ENCODE peak calls at places on chromosomes 5 and 9, in four cellular contexts. M is heart left ventricle, P is HT1080, V is right lobe of liver. S is an unnamed sample.

GRCh38 chr5:32058101-32058500 is 116.0 kb downstream of the GOLPH3 start:
- DNase-seq in M (no peak), P (peak; percentile 48), V (no peak), S (no peak)

GRCh38 chr5:79983618-79984017 is 7.4 kb downstream of the MTX3 start:
- DNase-seq in M (no peak), P (no peak), V (no peak), S (no peak)

GRCh38 chr9:89427621-89428221 is 70.2 kb downstream of the SEMA4D start:
- DNase-seq in M (no peak), P (peak; percentile 55), V (no peak), S (no peak)

GRCh38 chr5:175734501-175734900 is 76.6 kb downstream of the HRH2 start:
- DNase-seq in M (no peak), P (no peak), V (no peak), S (no peak)

GRCh38 chr9:83526221-83526620 is 12.0 kb downstream of the FRMD3 start:
- DNase-seq in M (no peak), P (no peak), V (no peak), S (no peak)

GRCh38 chr9:34501889-34502425 is 20.8 kb downstream of the ENHO start:
- DNase-seq in M (peak; percentile 62), P (peak; percentile 79), V (no peak), S (peak; percentile 70)

GRCh38 chr5:88551724-88552345 is 283.2 kb upstream of the TMEM161B start:
- DNase-seq in M (no peak), P (no peak), V (no peak), S (no peak)

GRCh38 chr5:158283341-158283740 is 424.4 kb upstream of the CLINT1 start:
- DNase-seq in M (no peak), P (no peak), V (no peak), S (no peak)

GRCh38 chr5:141510850-141511718 is 22.2 kb downstream of the PCDHGC5 start:
- DNase-seq in M (no peak), P (no peak), V (no peak), S (no peak)

GRCh38 chr5:38796000-38796738 is 49.6 kb upstream of the OSMR start:
- DNase-seq in M (no peak), P (no peak), V (no peak), S (peak; percentile 67)

GRCh38 chr5:63401434-63402046 is 560.7 kb downstream of the HTR1A start:
- DNase-seq in M (peak; percentile 34), P (peak; percentile 30), V (peak; percentile 50), S (peak; percentile 47)

GRCh38 chr5:41071975-41072374 is 833 bp upstream of the MROH2B start:
- DNase-seq in M (no peak), P (peak; percentile 36), V (no peak), S (no peak)

GRCh38 chr5:178589180-178590140 is 733 bp downstream of the COL23A1 start:
- DNase-seq in M (peak; percentile 35), P (no peak), V (peak; percentile 33), S (peak; percentile 66)

GRCh38 chr5:107277485-107278040 is 393.2 kb downstream of the EFNA5 start:
- DNase-seq in M (no peak), P (no peak), V (no peak), S (no peak)

GRCh38 chr5:32258406-32258805 is 54.3 kb downstream of the MTMR12 start:
- DNase-seq in M (no peak), P (no peak), V (no peak), S (no peak)

GRCh38 chr5:131671409-131671808 is 36.4 kb upstream of the RAPGEF6 start:
- DNase-seq in M (no peak), P (no peak), V (no peak), S (no peak)

GRCh38 chr9:111825468-111826145 is 30.9 kb upstream of the SHOC1 start:
- DNase-seq in M (no peak), P (peak; percentile 70), V (no peak), S (no peak)

GRCh38 chr9:2634158-2634557 is 12.6 kb downstream of the VLDLR start:
- DNase-seq in M (no peak), P (no peak), V (no peak), S (no peak)

GRCh38 chr9:130735566-130735965 is 42.0 kb downstream of the EXOSC2 start:
- DNase-seq in M (no peak), P (no peak), V (no peak), S (no peak)

GRCh38 chr5:130052752-130053151 is 148.5 kb downstream of the CHSY3 start:
- DNase-seq in M (no peak), P (no peak), V (no peak), S (no peak)

GRCh38 chr5:60827201-60827600 is 16.9 kb downstream of the ELOVL7 start:
- DNase-seq in M (no peak), P (no peak), V (no peak), S (no peak)

GRCh38 chr9:8772302-8772701 is 972.7 kb upstream of the DMAC1 start:
- DNase-seq in M (no peak), P (no peak), V (no peak), S (no peak)

GRCh38 chr9:134759913-134760312 is 118.3 kb downstream of the COL5A1 start:
- DNase-seq in M (no peak), P (no peak), V (no peak), S (no peak)

GRCh38 chr5:132012385-132013005 is 1.0 kb upstream of the ACSL6 start:
- DNase-seq in M (peak; percentile 52), P (peak; percentile 50), V (peak; percentile 25), S (peak; percentile 68)

GRCh38 chr5:138967806-138968448 is 92.8 kb upstream of the LRRTM2 start:
- DNase-seq in M (no peak), P (no peak), V (no peak), S (no peak)

GRCh38 chr9:108003551-108003950 is 514.0 kb upstream of the KLF4 start:
- DNase-seq in M (no peak), P (no peak), V (no peak), S (no peak)